ENCODE peak calls at places on chromosome 10, in four cellular contexts. S is tibial artery, W is heart left ventricle, G is left ventricle myocardium inferior. I is an unnamed sample.
A peak's percentile ranks its signal among the peaks of the same experiment; 100 is the strongest.

GRCh38 chr10:49762566-49762877 is 399 bp upstream of the OGDHL start:
- DNase-seq in S (no peak), W (no peak), G (no peak), I (no peak)

GRCh38 chr10:74921744-74922143 is 95.3 kb downstream of the KAT6B start:
- DNase-seq in S (no peak), W (no peak), G (no peak), I (no peak)

GRCh38 chr10:102603946-102604345 is 40.3 kb upstream of the TRIM8 start:
- DNase-seq in S (no peak), W (no peak), G (peak; percentile 27), I (peak; percentile 71)

GRCh38 chr10:121522841-121523240 is 75.4 kb downstream of the FGFR2 start:
- DNase-seq in S (no peak), W (no peak), G (no peak), I (no peak)

GRCh38 chr10:119724630-119725549 is 960 bp upstream of the INPP5F start:
- DNase-seq in S (no peak), W (no peak), G (no peak), I (no peak)

GRCh38 chr10:120646159-120646558 is 189.1 kb downstream of the PLPP4 start:
- DNase-seq in S (no peak), W (no peak), G (no peak), I (no peak)

GRCh38 chr10:17022898-17023297 is 106.7 kb downstream of the CUBN start:
- DNase-seq in S (no peak), W (no peak), G (no peak), I (no peak)

GRCh38 chr10:118962159-118962863 is 67.2 kb upstream of the NANOS1 start:
- DNase-seq in S (no peak), W (no peak), G (no peak), I (no peak)

GRCh38 chr10:86036544-86036831 is 330.1 kb downstream of the GRID1 start:
- DNase-seq in S (no peak), W (no peak), G (no peak), I (no peak)

GRCh38 chr10:103929396-103929921 is 11.5 kb upstream of the STN1 start:
- DNase-seq in S (no peak), W (no peak), G (no peak), I (no peak)

GRCh38 chr10:131858118-131858515 is 42.7 kb upstream of the PPP2R2D start:
- DNase-seq in S (peak; percentile 11), W (peak; percentile 3), G (no peak), I (no peak)

GRCh38 chr10:113897693-113898618 is 43.5 kb downstream of the NHLRC2 start:
- DNase-seq in S (no peak), W (peak; percentile 18), G (peak; percentile 44), I (peak; percentile 59)

GRCh38 chr10:16832351-16833080 is 15.3 kb upstream of the RSU1 start:
- DNase-seq in S (peak; percentile 52), W (peak; percentile 50), G (no peak), I (no peak)

GRCh38 chr10:89203237-89203636 is 3.9 kb downstream of the CH25H start:
- DNase-seq in S (no peak), W (no peak), G (no peak), I (no peak)

GRCh38 chr10:77807706-77808105 is 118.8 kb downstream of the DLG5 start:
- DNase-seq in S (no peak), W (no peak), G (no peak), I (no peak)

GRCh38 chr10:266974-267425 is 131.7 kb downstream of the ZMYND11 start:
- DNase-seq in S (no peak), W (no peak), G (no peak), I (no peak)

GRCh38 chr10:127910464-127910770 is 3.5 kb downstream of the PTPRE start:
- DNase-seq in S (no peak), W (no peak), G (no peak), I (no peak)

GRCh38 chr10:30555465-30555864 is 74.1 kb downstream of the LYZL2 start:
- DNase-seq in S (no peak), W (no peak), G (no peak), I (no peak)

GRCh38 chr10:128624656-128625530 is 498.7 kb upstream of the MKI67 start:
- DNase-seq in S (no peak), W (no peak), G (no peak), I (no peak)

GRCh38 chr10:78307576-78307975 is 273.9 kb downstream of the RPS24 start:
- DNase-seq in S (no peak), W (no peak), G (no peak), I (no peak)

GRCh38 chr10:16646474-16647059 is 124.9 kb upstream of the C1QL3 start:
- DNase-seq in S (no peak), W (no peak), G (no peak), I (no peak)

GRCh38 chr10:72074413-72075183 is 13.8 kb downstream of the SPOCK2 start:
- DNase-seq in S (no peak), W (no peak), G (no peak), I (no peak)

GRCh38 chr10:26931223-26931622 is 70.5 kb upstream of the ABI1 start:
- DNase-seq in S (no peak), W (no peak), G (peak; percentile 23), I (peak; percentile 69)

GRCh38 chr10:5400843-5401242 is 3.8 kb downstream of the TUBAL3 start:
- DNase-seq in S (no peak), W (no peak), G (no peak), I (no peak)

GRCh38 chr10:117214401-117214800 is 17.1 kb downstream of the KCNK18 start:
- DNase-seq in S (no peak), W (no peak), G (no peak), I (no peak)

GRCh38 chr10:124022066-124022465 is 71.3 kb downstream of the CHST15 start:
- DNase-seq in S (no peak), W (no peak), G (no peak), I (no peak)

GRCh38 chr10:86526606-86527005 is 5.0 kb upstream of the WAPL start:
- DNase-seq in S (no peak), W (no peak), G (no peak), I (no peak)

GRCh38 chr10:109593686-109594085 is 329.6 kb downstream of the XPNPEP1 start:
- DNase-seq in S (no peak), W (no peak), G (no peak), I (no peak)

GRCh38 chr10:69769395-69769989 is 32.2 kb upstream of the COL13A1 start:
- DNase-seq in S (peak; percentile 36), W (peak; percentile 21), G (no peak), I (peak; percentile 68)

GRCh38 chr10:119539359-119539651 is 3.2 kb downstream of the RGS10 start:
- DNase-seq in S (no peak), W (no peak), G (no peak), I (no peak)

GRCh38 chr10:106711313-106711906 is 453.1 kb downstream of the SORCS1 start:
- DNase-seq in S (peak; percentile 33), W (no peak), G (peak; percentile 32), I (no peak)

GRCh38 chr10:6787684-6788083 is 207.6 kb upstream of the PRKCQ start:
- DNase-seq in S (no peak), W (no peak), G (no peak), I (no peak)

GRCh38 chr10:3783721-3784432 is 1.1 kb downstream of the KLF6 start:
- DNase-seq in S (peak; percentile 61), W (peak; percentile 78), G (peak; percentile 80), I (peak; percentile 85)

GRCh38 chr10:17199351-17199804 is 2.1 kb downstream of the TRDMT1 start:
- DNase-seq in S (no peak), W (no peak), G (no peak), I (no peak)

GRCh38 chr10:129965418-129965793 is 1.3 kb upstream of the EBF3 start:
- DNase-seq in S (no peak), W (no peak), G (no peak), I (no peak)
- H3K27me3 ChIP-seq in S (no peaks in the 10 kb centered on the region), W (peaks cover 64% of the 10 kb centered on the region), G (peaks cover 99% of the 10 kb centered on the region), I (no peaks in the 10 kb centered on the region)

DNA sequence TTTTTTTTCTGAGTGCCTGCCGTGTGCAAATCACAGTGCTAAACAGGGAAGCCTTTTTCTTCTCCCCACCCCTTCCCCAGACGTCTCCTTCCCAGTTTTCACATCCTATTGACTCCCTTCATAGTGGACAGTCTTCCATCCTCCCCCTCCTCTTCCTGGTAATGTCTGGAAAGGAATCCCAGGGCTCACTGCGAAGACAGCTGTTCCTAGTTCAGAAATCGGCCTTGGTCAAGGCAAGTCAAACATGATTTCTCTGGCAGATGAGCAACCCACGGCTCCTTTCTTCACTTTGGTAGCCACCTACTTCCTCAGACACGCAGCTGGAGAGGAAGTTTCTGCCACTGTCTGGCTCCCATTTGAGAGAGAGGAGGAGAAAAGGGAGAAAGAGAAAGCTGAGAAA is 4.8 kb upstream of the CELF2 start:
- DNase-seq in S (no peak), W (no peak), G (no peak), I (no peak)
- H3K27me3 ChIP-seq in S (no peaks in the 10 kb centered on the region), W (no peaks in the 10 kb centered on the region), G (no peaks in the 10 kb centered on the region), I (no peaks in the 10 kb centered on the region)

GRCh38 chr10:1741450-1741849 is 4.1 kb upstream of the ADARB2 start:
- DNase-seq in S (no peak), W (no peak), G (no peak), I (no peak)

GRCh38 chr10:1746796-1747195 is 9.5 kb upstream of the ADARB2 start:
- DNase-seq in S (no peak), W (no peak), G (no peak), I (no peak)

GRCh38 chr10:1747590-1748157 is 10.3 kb upstream of the ADARB2 start:
- DNase-seq in S (no peak), W (no peak), G (no peak), I (no peak)

GRCh38 chr10:1745794-1746456 is 8.6 kb upstream of the ADARB2 start:
- DNase-seq in S (no peak), W (no peak), G (no peak), I (no peak)

GRCh38 chr10:1744524-1744923 is 7.2 kb upstream of the ADARB2 start:
- DNase-seq in S (no peak), W (no peak), G (no peak), I (no peak)
- H3K27me3 ChIP-seq in S (no peaks in the 10 kb centered on the region), W (peaks cover 41% of the 10 kb centered on the region), G (peaks cover 70% of the 10 kb centered on the region), I (no peaks in the 10 kb centered on the region)

DNA sequence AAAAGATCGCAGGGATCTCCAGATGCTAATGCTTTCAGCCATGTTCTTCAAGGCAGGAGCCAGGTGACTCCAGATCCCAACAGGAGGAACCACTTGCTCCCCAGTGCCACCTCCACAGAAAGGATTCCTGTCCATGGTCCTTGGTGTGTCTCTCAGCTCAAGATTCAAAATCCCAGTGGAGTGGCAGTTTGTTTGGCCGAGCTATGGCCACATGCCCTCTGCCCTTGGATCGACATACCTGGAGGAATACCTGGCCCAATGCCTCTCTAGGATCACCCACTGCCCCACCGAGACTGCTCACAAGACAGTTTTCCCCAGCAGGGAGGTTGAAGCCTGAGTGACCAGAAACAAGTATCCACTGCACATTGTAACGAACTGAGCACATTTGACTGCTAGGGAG is 3.9 kb upstream of the GPRIN2 start:
- DNase-seq in S (peak; percentile 11), W (peak; percentile 7), G (no peak), I (no peak)
- H3K27me3 ChIP-seq in S (peaks cover 7% of the 10 kb centered on the region), W (peaks cover 54% of the 10 kb centered on the region), G (peaks cover 64% of the 10 kb centered on the region), I (no peaks in the 10 kb centered on the region)

GRCh38 chr10:100652406-100653130 is 92.8 kb upstream of the PAX2 start:
- DNase-seq in S (no peak), W (no peak), G (no peak), I (no peak)
- H3K27me3 ChIP-seq in S (no peaks in the 10 kb centered on the region), W (peaks cover 81% of the 10 kb centered on the region), G (peaks cover 90% of the 10 kb centered on the region), I (no peaks in the 10 kb centered on the region)

GRCh38 chr10:80064120-80064886 is 14.2 kb upstream of the TMEM254 start:
- DNase-seq in S (no peak), W (no peak), G (no peak), I (no peak)
- H3K27me3 ChIP-seq in S (no peaks in the 10 kb centered on the region), W (no peaks in the 10 kb centered on the region), G (no peaks in the 10 kb centered on the region), I (no peaks in the 10 kb centered on the region)